ENCODE peak calls at places on chromosomes 6 and 20, in eight cellular contexts. One of them, this sample, is unnamed.

GRCh38 chr6:18503588-18504231 is 116.6 kb downstream of the RNF144B start:
- DNase-seq in AG04450: peak
- DNase-seq in Peyer's patch: peak
- DNase-seq in AG04449: no peak
- DNase-seq in CD4-positive, CD25-positive, alpha-beta regulatory T cell: peak
- DNase-seq in HAP-1: peak
- DNase-seq in CD8-positive, alpha-beta T cell: no peak
- DNase-seq in PC-3: peak
- DNase-seq in this sample: no peak

GRCh38 chr6:7236312-7237209 is 76.4 kb downstream of the SSR1 start:
- DNase-seq in AG04450: no peak
- DNase-seq in Peyer's patch: no peak
- DNase-seq in AG04449: no peak
- DNase-seq in CD4-positive, CD25-positive, alpha-beta regulatory T cell: no peak
- DNase-seq in HAP-1: no peak
- DNase-seq in CD8-positive, alpha-beta T cell: no peak
- DNase-seq in PC-3: peak
- DNase-seq in this sample: peak

GRCh38 chr6:128882560-128882959 is 378 bp upstream of the LAMA2 start:
- DNase-seq in AG04450: no peak
- DNase-seq in Peyer's patch: no peak
- DNase-seq in AG04449: no peak
- DNase-seq in CD4-positive, CD25-positive, alpha-beta regulatory T cell: no peak
- DNase-seq in HAP-1: no peak
- DNase-seq in CD8-positive, alpha-beta T cell: no peak
- DNase-seq in PC-3: no peak
- DNase-seq in this sample: no peak

GRCh38 chr6:140105857-140106256 is 731.4 kb upstream of the CITED2 start:
- DNase-seq in AG04450: no peak
- DNase-seq in Peyer's patch: no peak
- DNase-seq in AG04449: no peak
- DNase-seq in CD4-positive, CD25-positive, alpha-beta regulatory T cell: no peak
- DNase-seq in HAP-1: peak
- DNase-seq in CD8-positive, alpha-beta T cell: no peak
- DNase-seq in PC-3: peak
- DNase-seq in this sample: no peak

GRCh38 chr20:49045440-49046086 is 549 bp upstream of the CSE1L start:
- DNase-seq in AG04450: no peak
- DNase-seq in Peyer's patch: peak
- DNase-seq in AG04449: no peak
- DNase-seq in CD4-positive, CD25-positive, alpha-beta regulatory T cell: no peak
- DNase-seq in HAP-1: no peak
- DNase-seq in CD8-positive, alpha-beta T cell: no peak
- DNase-seq in PC-3: no peak
- DNase-seq in this sample: peak

GRCh38 chr6:133983099-133983939 is 30.3 kb downstream of the TBPL1 start:
- DNase-seq in AG04450: no peak
- DNase-seq in Peyer's patch: no peak
- DNase-seq in AG04449: peak
- DNase-seq in CD4-positive, CD25-positive, alpha-beta regulatory T cell: peak
- DNase-seq in HAP-1: no peak
- DNase-seq in CD8-positive, alpha-beta T cell: no peak
- DNase-seq in PC-3: peak
- DNase-seq in this sample: no peak

GRCh38 chr6:144535630-144536029 is 250.5 kb downstream of the UTRN start:
- DNase-seq in AG04450: no peak
- DNase-seq in Peyer's patch: no peak
- DNase-seq in AG04449: no peak
- DNase-seq in CD4-positive, CD25-positive, alpha-beta regulatory T cell: no peak
- DNase-seq in HAP-1: no peak
- DNase-seq in CD8-positive, alpha-beta T cell: no peak
- DNase-seq in PC-3: no peak
- DNase-seq in this sample: no peak

GRCh38 chr6:148611213-148611612 is 135.6 kb upstream of the UST start:
- DNase-seq in AG04450: no peak
- DNase-seq in Peyer's patch: peak
- DNase-seq in AG04449: peak
- DNase-seq in CD4-positive, CD25-positive, alpha-beta regulatory T cell: no peak
- DNase-seq in HAP-1: no peak
- DNase-seq in CD8-positive, alpha-beta T cell: no peak
- DNase-seq in PC-3: peak
- DNase-seq in this sample: peak

GRCh38 chr6:38997128-38997761 is 51.3 kb upstream of the GLP1R start:
- DNase-seq in AG04450: no peak
- DNase-seq in Peyer's patch: no peak
- DNase-seq in AG04449: no peak
- DNase-seq in CD4-positive, CD25-positive, alpha-beta regulatory T cell: no peak
- DNase-seq in HAP-1: peak
- DNase-seq in CD8-positive, alpha-beta T cell: peak
- DNase-seq in PC-3: peak
- DNase-seq in this sample: no peak

GRCh38 chr6:169724554-169725269 is 412 bp upstream of the PHF10 start:
- DNase-seq in AG04450: no peak
- DNase-seq in Peyer's patch: peak
- DNase-seq in AG04449: no peak
- DNase-seq in CD4-positive, CD25-positive, alpha-beta regulatory T cell: peak
- DNase-seq in HAP-1: peak
- DNase-seq in CD8-positive, alpha-beta T cell: peak
- DNase-seq in PC-3: peak
- DNase-seq in this sample: peak

GRCh38 chr6:169726963-169727362 is 2.7 kb upstream of the PHF10 start:
- DNase-seq in AG04450: no peak
- DNase-seq in Peyer's patch: no peak
- DNase-seq in AG04449: no peak
- DNase-seq in CD4-positive, CD25-positive, alpha-beta regulatory T cell: no peak
- DNase-seq in HAP-1: no peak
- DNase-seq in CD8-positive, alpha-beta T cell: no peak
- DNase-seq in PC-3: no peak
- DNase-seq in this sample: no peak

GRCh38 chr6:169725270-169726048 is 1.2 kb upstream of the PHF10 start:
- DNase-seq in AG04450: peak
- DNase-seq in Peyer's patch: peak
- DNase-seq in AG04449: no peak
- DNase-seq in CD4-positive, CD25-positive, alpha-beta regulatory T cell: peak
- DNase-seq in HAP-1: peak
- DNase-seq in CD8-positive, alpha-beta T cell: no peak
- DNase-seq in PC-3: peak
- DNase-seq in this sample: peak

GRCh38 chr6:169723991-169724553 is at the start of gene PHF10:
- DNase-seq in AG04450: no peak
- DNase-seq in Peyer's patch: peak
- DNase-seq in AG04449: no peak
- DNase-seq in CD4-positive, CD25-positive, alpha-beta regulatory T cell: peak
- DNase-seq in HAP-1: peak
- DNase-seq in CD8-positive, alpha-beta T cell: peak
- DNase-seq in PC-3: no peak
- DNase-seq in this sample: no peak

DNA sequence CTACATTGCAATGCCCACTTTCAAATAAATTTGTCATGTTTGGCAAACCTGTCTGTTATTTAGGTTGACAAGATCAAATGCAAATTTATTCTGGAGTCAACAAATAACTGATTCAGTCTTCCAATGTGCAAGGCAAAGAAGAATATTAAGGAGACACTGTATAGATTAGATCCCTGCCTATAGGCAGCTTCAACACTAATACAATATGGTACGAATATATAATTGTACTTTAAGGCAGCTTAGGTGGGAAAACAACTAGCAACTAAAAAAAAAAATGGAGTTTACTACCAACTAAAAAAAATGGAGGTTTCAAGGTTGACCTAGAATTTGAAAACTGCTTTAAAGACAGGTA is 1.7 kb upstream of the PHF10 start:
- DNase-seq in AG04450: no peak
- DNase-seq in Peyer's patch: no peak
- DNase-seq in AG04449: no peak
- DNase-seq in CD4-positive, CD25-positive, alpha-beta regulatory T cell: no peak
- DNase-seq in HAP-1: no peak
- DNase-seq in CD8-positive, alpha-beta T cell: no peak
- DNase-seq in PC-3: no peak
- DNase-seq in this sample: no peak
- H3K4me3 ChIP-seq in AG04450: no peak
- H3K4me3 ChIP-seq in Peyer's patch: no peak
- H3K4me3 ChIP-seq in AG04449: no peak
- H3K4me3 ChIP-seq in CD4-positive, CD25-positive, alpha-beta regulatory T cell: no peak
- H3K4me3 ChIP-seq in HAP-1: no peak
- H3K4me3 ChIP-seq in CD8-positive, alpha-beta T cell: no peak
- H3K4me3 ChIP-seq in PC-3: no peak
- H3K4me3 ChIP-seq in this sample: no peak

DNA sequence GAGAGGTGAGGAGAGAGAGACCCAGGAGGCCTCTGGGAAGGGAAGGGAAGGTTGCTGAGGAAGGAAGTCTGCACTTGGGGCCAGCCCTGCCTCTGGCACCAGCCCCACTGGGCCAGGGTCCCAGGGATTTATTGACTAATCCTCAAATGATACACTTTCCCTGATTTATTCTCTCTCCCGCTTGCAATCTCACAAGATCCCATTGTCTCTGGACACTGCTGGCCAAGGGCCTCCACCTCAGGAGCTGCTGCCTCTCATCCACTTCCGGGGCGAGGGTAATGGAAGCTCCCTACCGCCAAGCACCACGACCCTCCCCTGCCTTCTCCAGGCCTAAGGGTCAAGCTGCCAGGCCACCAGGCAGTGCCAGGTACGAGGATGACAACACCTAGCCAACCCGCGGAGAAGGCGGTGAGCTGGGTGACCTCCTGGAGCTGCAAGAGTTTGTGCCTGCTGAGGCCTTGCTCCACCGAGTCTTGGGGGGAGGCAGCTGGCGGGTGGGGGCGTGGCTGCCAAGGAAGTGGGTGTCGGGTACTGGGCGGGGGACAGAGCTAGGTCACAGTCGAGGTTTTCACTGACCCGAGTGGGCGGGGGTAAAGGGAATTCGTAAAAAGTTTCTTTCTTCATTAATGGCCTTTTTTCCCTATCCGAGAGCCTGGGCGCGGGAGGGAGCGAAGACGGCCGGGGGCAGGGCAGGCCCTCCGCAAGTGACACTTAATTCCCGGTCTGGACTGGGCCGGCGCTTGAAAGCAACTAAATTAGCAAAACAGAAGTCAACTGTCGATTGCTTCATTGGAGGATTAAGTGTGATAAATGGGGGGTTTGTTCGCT is 43.4 kb upstream of the FOXP4 start:
- DNase-seq in AG04450: no peak
- DNase-seq in Peyer's patch: no peak
- DNase-seq in AG04449: no peak
- DNase-seq in CD4-positive, CD25-positive, alpha-beta regulatory T cell: no peak
- DNase-seq in HAP-1: peak
- DNase-seq in CD8-positive, alpha-beta T cell: no peak
- DNase-seq in PC-3: no peak
- DNase-seq in this sample: no peak
- H3K4me3 ChIP-seq in AG04450: no peak
- H3K4me3 ChIP-seq in Peyer's patch: no peak
- H3K4me3 ChIP-seq in AG04449: no peak
- H3K4me3 ChIP-seq in CD4-positive, CD25-positive, alpha-beta regulatory T cell: no peak
- H3K4me3 ChIP-seq in HAP-1: no peak
- H3K4me3 ChIP-seq in CD8-positive, alpha-beta T cell: no peak
- H3K4me3 ChIP-seq in PC-3: no peak
- H3K4me3 ChIP-seq in this sample: no peak

GRCh38 chr6:26441977-26442376 is 1.7 kb downstream of the BTN3A3 start:
- DNase-seq in AG04450: no peak
- DNase-seq in Peyer's patch: no peak
- DNase-seq in AG04449: no peak
- DNase-seq in CD4-positive, CD25-positive, alpha-beta regulatory T cell: no peak
- DNase-seq in HAP-1: no peak
- DNase-seq in CD8-positive, alpha-beta T cell: no peak
- DNase-seq in PC-3: no peak
- DNase-seq in this sample: no peak

GRCh38 chr6:26439151-26439550 is 1.2 kb upstream of the BTN3A3 start:
- DNase-seq in AG04450: no peak
- DNase-seq in Peyer's patch: peak
- DNase-seq in AG04449: no peak
- DNase-seq in CD4-positive, CD25-positive, alpha-beta regulatory T cell: no peak
- DNase-seq in HAP-1: no peak
- DNase-seq in CD8-positive, alpha-beta T cell: no peak
- DNase-seq in PC-3: no peak
- DNase-seq in this sample: no peak

GRCh38 chr6:26439552-26440125 is 665 bp upstream of the BTN3A3 start:
- DNase-seq in AG04450: no peak
- DNase-seq in Peyer's patch: no peak
- DNase-seq in AG04449: no peak
- DNase-seq in CD4-positive, CD25-positive, alpha-beta regulatory T cell: peak
- DNase-seq in HAP-1: no peak
- DNase-seq in CD8-positive, alpha-beta T cell: no peak
- DNase-seq in PC-3: no peak
- DNase-seq in this sample: no peak

GRCh38 chr6:26438000-26438399 is 2.3 kb upstream of the BTN3A3 start:
- DNase-seq in AG04450: no peak
- DNase-seq in Peyer's patch: no peak
- DNase-seq in AG04449: no peak
- DNase-seq in CD4-positive, CD25-positive, alpha-beta regulatory T cell: no peak
- DNase-seq in HAP-1: no peak
- DNase-seq in CD8-positive, alpha-beta T cell: no peak
- DNase-seq in PC-3: no peak
- DNase-seq in this sample: no peak

DNA sequence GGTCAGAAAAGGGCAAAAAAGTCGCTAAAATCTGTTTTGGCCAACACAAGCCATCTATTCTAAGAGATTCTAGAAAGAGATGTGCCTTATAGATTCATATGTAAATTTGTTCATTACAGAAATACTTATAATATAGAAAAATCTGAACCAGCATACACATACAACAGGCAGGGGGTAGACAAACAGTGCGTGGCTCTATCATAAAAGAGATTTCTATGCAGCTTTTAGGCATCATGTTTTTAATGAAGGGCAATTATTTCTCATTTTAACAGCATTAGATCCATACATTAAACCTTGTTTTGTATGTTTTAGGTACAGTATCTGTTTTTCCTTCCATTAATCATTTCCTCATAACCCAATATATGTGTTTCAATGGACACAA is 664 bp downstream of the BTN3A3 start:
- DNase-seq in AG04450: no peak
- DNase-seq in Peyer's patch: no peak
- DNase-seq in AG04449: no peak
- DNase-seq in CD4-positive, CD25-positive, alpha-beta regulatory T cell: no peak
- DNase-seq in HAP-1: no peak
- DNase-seq in CD8-positive, alpha-beta T cell: no peak
- DNase-seq in PC-3: no peak
- DNase-seq in this sample: no peak
- H3K4me3 ChIP-seq in AG04450: peak
- H3K4me3 ChIP-seq in Peyer's patch: peak
- H3K4me3 ChIP-seq in AG04449: peak
- H3K4me3 ChIP-seq in CD4-positive, CD25-positive, alpha-beta regulatory T cell: peak
- H3K4me3 ChIP-seq in HAP-1: peak
- H3K4me3 ChIP-seq in CD8-positive, alpha-beta T cell: peak
- H3K4me3 ChIP-seq in PC-3: peak
- H3K4me3 ChIP-seq in this sample: peak

DNA sequence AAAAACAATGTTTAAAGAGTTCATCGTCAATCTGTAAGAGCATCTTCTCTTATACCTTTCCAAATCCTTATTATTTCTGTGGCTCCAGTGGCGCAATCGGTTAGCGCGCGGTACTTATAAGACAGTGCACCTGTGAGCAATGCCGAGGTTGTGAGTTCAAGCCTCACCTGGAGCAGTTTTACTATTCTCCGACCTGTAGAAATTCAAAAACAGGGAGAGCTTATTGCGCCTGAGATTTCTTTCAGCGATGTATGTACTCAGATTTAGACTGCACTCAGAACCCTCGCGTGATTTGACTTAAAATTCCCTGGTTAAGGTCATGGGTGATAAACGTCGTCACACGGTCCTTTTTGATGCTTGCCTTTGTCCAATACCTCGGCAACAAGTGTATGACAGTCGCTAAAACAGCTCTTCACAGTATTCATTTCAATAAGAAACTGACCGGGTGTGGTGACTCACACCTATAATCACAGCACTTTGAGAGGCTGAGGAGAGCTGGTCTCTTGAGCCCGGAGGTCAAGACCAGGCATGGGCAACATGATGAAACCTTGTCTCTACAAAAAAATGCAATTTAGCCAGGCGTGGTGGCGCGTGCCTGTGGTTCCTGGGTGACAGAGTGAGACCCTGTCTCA is 11.9 kb downstream of the GPX5 start:
- DNase-seq in AG04450: no peak
- DNase-seq in Peyer's patch: no peak
- DNase-seq in AG04449: no peak
- DNase-seq in CD4-positive, CD25-positive, alpha-beta regulatory T cell: peak
- DNase-seq in HAP-1: no peak
- DNase-seq in CD8-positive, alpha-beta T cell: no peak
- DNase-seq in PC-3: peak
- DNase-seq in this sample: no peak
- H3K4me3 ChIP-seq in AG04450: no peak
- H3K4me3 ChIP-seq in Peyer's patch: no peak
- H3K4me3 ChIP-seq in AG04449: no peak
- H3K4me3 ChIP-seq in CD4-positive, CD25-positive, alpha-beta regulatory T cell: peak
- H3K4me3 ChIP-seq in HAP-1: no peak
- H3K4me3 ChIP-seq in CD8-positive, alpha-beta T cell: peak
- H3K4me3 ChIP-seq in PC-3: no peak
- H3K4me3 ChIP-seq in this sample: no peak